ENCODE peak calls at places on chromosomes 1 and 21, in seven cellular contexts. M, B, V, U, N, F and I are unnamed samples.

GRCh38 chr1:159598196-159598595 is 10.6 kb downstream of the APCS start:
- DNase-seq in M (no peak), B (no peak), F (no peak), V (peak), N (peak), U (no peak), I (no peak)

GRCh38 chr1:10778640-10779039 is 17.8 kb downstream of the CASZ1 start:
- DNase-seq in B (no peak), N (no peak), F (no peak), V (no peak), U (no peak), M (no peak), I (no peak)

GRCh38 chr1:101004666-101005065 is 20.9 kb downstream of the DPH5 start:
- DNase-seq in V (peak), N (no peak), F (no peak), B (no peak), M (no peak), U (no peak), I (no peak)

GRCh38 chr1:228394571-228395394 is 11.9 kb downstream of the TRIM11 start:
- DNase-seq in N (no peak), V (no peak), U (no peak), B (no peak), M (no peak), F (no peak), I (no peak)

GRCh38 chr1:65395887-65396612 is 24.4 kb upstream of the LEPR start:
- DNase-seq in N (no peak), U (no peak), M (no peak), V (peak), B (no peak), F (no peak), I (peak)

GRCh38 chr1:109529895-109530456 is 9.7 kb upstream of the GPR61 start:
- DNase-seq in N (no peak), B (no peak), F (no peak), M (no peak), U (peak), V (no peak), I (no peak)

GRCh38 chr1:181482521-181483083 is 715 bp upstream of the CACNA1E start:
- DNase-seq in U (no peak), N (peak), M (peak), F (peak), V (no peak), B (peak), I (peak)

GRCh38 chr1:180188103-180188506 is 33.4 kb downstream of the QSOX1 start:
- DNase-seq in M (peak), V (peak), U (peak), B (peak), F (no peak), N (peak), I (peak)

GRCh38 chr1:192904438-192904895 is 95.6 kb downstream of the RGS2 start:
- DNase-seq in V (peak), N (peak), B (no peak), M (no peak), F (no peak), U (no peak), I (peak)

GRCh38 chr1:26998319-26999300 is 5.1 kb downstream of the TRNP1 start:
- DNase-seq in F (no peak), M (no peak), B (no peak), V (no peak), U (no peak), N (peak), I (no peak)

GRCh38 chr1:21911205-21912001 is 25.7 kb downstream of the HSPG2 start:
- DNase-seq in M (no peak), B (peak), V (peak), N (no peak), F (no peak), U (no peak), I (no peak)

GRCh38 chr1:51300270-51300669 is 30.1 kb downstream of the TTC39A start:
- DNase-seq in B (no peak), U (no peak), V (no peak), F (no peak), N (no peak), M (no peak), I (no peak)

GRCh38 chr21:36654796-36655325 is 44.1 kb upstream of the SIM2 start:
- DNase-seq in N (no peak), V (no peak), U (no peak), F (no peak), M (no peak), B (no peak), I (no peak)

GRCh38 chr1:27074175-27074780 is 61.6 kb upstream of the TENT5B start:
- DNase-seq in F (no peak), U (no peak), N (no peak), M (peak), B (no peak), V (no peak), I (no peak)

GRCh38 chr1:145997156-145998023 is 1.0 kb upstream of the TXNIP start:
- DNase-seq in M (peak), N (no peak), F (no peak), U (no peak), V (peak), B (no peak), I (peak)

GRCh38 chr1:80656011-80656627 is 1144.6 kb upstream of the ADGRL2 start:
- DNase-seq in V (no peak), N (peak), M (peak), U (no peak), F (no peak), B (peak), I (peak)

GRCh38 chr1:36871146-36871971 is 163.0 kb downstream of the GRIK3 start:
- DNase-seq in V (no peak), B (no peak), U (peak), M (no peak), N (no peak), F (no peak), I (no peak)

GRCh38 chr21:39065912-39066311 is 117.3 kb downstream of the PSMG1 start:
- DNase-seq in U (no peak), M (no peak), N (no peak), F (no peak), V (no peak), B (no peak), I (no peak)

GRCh38 chr1:179178965-179179364 is 50.5 kb downstream of the ABL2 start:
- DNase-seq in N (peak), F (no peak), B (no peak), U (no peak), V (peak), M (no peak), I (no peak)

GRCh38 chr21:14116080-14116481 is 94.7 kb downstream of the LIPI start:
- DNase-seq in V (no peak), U (no peak), N (no peak), F (no peak), M (no peak), B (no peak), I (peak)

GRCh38 chr1:235503333-235504121 is 725 bp downstream of the B3GALNT2 start:
- DNase-seq in N (peak), U (peak), F (peak), V (peak), B (peak), M (peak), I (peak)

DNA sequence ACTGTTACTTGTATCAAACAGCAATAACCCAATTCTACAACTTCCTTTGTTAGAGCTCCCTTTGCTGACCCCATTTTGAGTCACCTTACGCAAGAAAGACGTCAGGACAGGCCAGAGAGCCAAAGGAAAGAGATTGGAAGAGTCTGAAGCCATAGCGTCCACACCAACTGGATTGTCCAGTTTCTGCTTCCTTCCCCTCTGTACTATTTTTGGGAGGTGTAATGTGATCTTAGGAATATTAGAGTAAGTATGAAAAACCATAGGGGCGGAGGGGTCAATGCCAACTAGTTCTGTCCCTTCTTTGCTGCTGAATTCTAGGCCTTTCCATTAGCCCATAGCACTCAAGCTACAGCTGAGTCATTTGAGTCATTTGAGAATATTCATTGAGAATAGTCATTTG is 14.9 kb upstream of the NFIA start:
- DNase-seq in B (no peak), M (no peak), F (no peak), U (no peak), N (no peak), V (no peak), I (no peak)
- TF ChIP-seq CTCF in B (no peak), M (no peak), F (no peak), U (no peak), N (no peak), V (no peak), I (no peak)

DNA sequence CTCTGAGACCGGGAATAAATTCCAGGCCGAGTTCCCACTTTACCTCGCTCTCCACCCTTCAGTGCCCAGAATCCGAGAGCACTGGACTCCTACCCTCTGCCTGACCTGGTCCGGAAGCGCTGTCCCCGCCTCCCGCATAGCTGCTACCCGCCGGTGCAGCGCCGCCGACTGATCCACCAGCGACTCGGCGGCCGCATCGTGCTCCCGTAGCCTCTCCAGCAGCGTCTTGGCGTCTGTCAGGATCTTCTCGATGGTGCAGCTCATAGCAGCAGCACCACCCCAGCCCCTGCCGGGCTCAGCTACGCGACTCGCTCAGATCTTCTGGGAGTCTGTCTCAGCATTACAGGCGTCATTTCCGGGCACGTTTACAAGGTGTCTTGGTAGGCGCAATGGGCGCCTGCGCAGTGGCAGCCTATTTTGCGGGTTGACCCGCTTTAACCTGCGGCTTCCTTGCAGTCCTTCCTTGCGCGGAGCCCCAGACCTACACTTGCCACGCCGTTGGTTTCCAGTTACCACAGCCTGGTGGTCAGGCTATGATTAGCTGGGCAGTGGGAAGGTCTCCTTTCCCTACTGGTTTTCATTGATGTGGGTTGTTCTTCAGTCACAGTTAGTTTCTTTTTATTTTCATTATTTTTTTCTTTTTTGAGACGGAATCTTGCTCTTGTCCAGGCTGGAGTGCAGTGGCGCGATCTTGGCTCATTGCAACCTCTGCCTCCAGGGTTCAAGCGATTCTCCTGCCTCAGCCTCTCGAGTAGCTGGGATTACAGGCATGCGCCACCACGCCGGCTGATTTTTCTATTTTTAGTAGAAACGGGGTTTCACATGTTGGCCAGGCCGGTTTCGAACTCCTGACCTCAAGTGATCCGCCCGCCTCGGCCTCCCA is at the start of gene SIKE1:
- DNase-seq in F (peak), B (peak), V (peak), M (peak), U (peak), N (peak), I (peak)
- TF ChIP-seq CTCF in F (no peak), B (peak), V (no peak), M (no peak), U (no peak), N (no peak), I (no peak)

DNA sequence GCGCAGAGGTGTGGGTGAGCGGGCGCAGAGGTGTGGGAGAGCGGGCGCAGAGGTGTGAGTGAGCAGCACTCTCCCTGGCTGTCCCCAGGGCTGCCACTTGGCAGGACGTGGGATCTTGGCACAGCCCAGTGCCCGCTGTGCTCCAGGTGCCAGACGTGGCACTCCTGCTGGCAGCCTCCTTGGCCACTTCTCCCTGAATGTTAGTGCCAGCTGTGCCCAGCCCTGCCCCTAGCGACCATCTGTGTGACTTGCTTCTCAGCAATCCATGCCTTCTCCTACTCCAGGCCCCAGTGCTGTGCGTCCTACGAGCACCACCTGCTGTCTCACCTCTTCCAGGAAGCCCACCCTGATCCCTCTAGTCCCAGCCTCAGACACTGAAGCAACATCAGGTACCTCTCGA is 30.5 kb downstream of the KRTAP10-1 start:
- DNase-seq in V (no peak), N (peak), F (peak), B (no peak), M (peak), U (peak), I (peak)
- TF ChIP-seq CTCF in V (no peak), N (peak), F (peak), B (no peak), M (no peak), U (peak), I (peak)

GRCh38 chr1:23718482-23718881 is 24.8 kb upstream of the ELOA start:
- DNase-seq in V (no peak), N (peak), M (no peak), U (peak), F (no peak), B (peak), I (peak)
- TF ChIP-seq CTCF in V (peak), N (peak), M (peak), U (peak), F (peak), B (peak), I (peak)

GRCh38 chr1:87028576-87028975 is 114.1 kb downstream of the HS2ST1 start:
- DNase-seq in M (no peak), U (no peak), B (no peak), N (no peak), V (no peak), F (no peak), I (no peak)

GRCh38 chr1:87030740-87031400 is 116.4 kb downstream of the HS2ST1 start:
- DNase-seq in U (no peak), N (no peak), M (no peak), B (no peak), V (no peak), F (no peak), I (peak)

GRCh38 chr1:87024936-87025537 is 110.6 kb downstream of the HS2ST1 start:
- DNase-seq in N (peak), V (peak), U (no peak), B (peak), M (peak), F (no peak), I (peak)
- TF ChIP-seq CTCF in N (peak), V (peak), U (peak), B (peak), M (peak), F (no peak), I (peak)

DNA sequence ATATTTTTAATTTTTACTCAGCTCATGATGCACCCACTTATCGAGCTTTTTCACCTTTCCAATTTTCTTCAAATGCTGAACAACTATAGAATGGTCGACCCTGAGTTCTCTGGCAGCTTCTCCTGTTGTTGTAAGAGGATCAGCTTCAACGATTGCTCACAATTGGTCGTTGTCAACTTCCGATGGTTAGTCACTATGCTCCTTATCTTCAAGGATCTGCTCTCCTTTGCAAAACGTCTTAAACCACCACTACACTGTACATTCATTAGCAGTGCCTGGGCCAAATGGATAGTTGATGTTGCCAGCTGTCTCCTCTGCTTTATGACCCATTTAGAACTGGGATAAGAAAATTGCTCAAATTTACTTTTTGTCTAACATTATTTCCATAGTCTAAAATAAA is 385.9 kb upstream of the LYPLAL1 start:
- DNase-seq in N (no peak), V (peak), F (no peak), U (no peak), M (peak), B (no peak), I (no peak)
- TF ChIP-seq CTCF in N (no peak), V (no peak), F (no peak), U (no peak), M (no peak), B (no peak), I (no peak)

DNA sequence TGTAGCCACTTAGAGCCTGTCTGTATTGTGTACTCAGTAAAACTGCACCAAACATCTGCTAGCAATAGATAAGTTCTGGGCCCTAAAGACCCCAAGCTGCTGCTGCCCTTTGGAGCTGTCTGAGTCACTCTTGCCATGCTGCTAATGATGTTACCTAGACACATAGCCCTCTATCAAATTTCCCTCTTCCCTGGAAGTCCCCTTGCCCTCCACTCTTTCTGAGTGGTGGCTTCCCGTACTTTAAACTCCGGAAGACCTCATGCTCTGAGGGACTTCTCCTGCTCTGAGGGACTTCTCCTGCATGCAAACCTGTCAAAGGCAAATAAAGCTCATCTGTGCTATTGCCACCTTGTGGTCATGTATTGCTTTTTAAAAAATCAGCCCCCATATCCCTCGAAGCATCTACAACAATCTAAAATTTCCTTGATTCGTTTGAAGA is 34.0 kb downstream of the FH start:
- DNase-seq in N (peak), V (no peak), F (no peak), U (no peak), M (peak), B (no peak), I (peak)
- TF ChIP-seq CTCF in N (no peak), V (peak), F (peak), U (peak), M (peak), B (peak), I (peak)

GRCh38 chr21:34799092-34799491 is 130.3 kb downstream of the CLIC6 start:
- DNase-seq in N (no peak), M (no peak), U (no peak), B (no peak), V (no peak), F (no peak), I (no peak)

GRCh38 chr21:34800797-34801518 is 132.2 kb downstream of the CLIC6 start:
- DNase-seq in M (no peak), F (no peak), U (no peak), B (no peak), N (peak), V (peak), I (no peak)

GRCh38 chr21:34802180-34802899 is 133.5 kb downstream of the CLIC6 start:
- DNase-seq in N (no peak), F (no peak), M (no peak), B (no peak), V (no peak), U (no peak), I (no peak)

GRCh38 chr21:34803792-34804440 is 135.1 kb downstream of the CLIC6 start:
- DNase-seq in N (no peak), F (no peak), U (no peak), B (no peak), M (no peak), V (no peak), I (no peak)

GRCh38 chr21:34801519-34802132 is 132.8 kb downstream of the CLIC6 start:
- DNase-seq in U (no peak), F (no peak), N (no peak), B (no peak), M (peak), V (no peak), I (peak)
- TF ChIP-seq CTCF in U (peak), F (no peak), N (no peak), B (peak), M (no peak), V (peak), I (peak)

GRCh38 chr1:4830756-4831155 is 176.3 kb downstream of the AJAP1 start:
- DNase-seq in U (no peak), M (peak), V (no peak), F (no peak), N (no peak), B (no peak), I (no peak)

GRCh38 chr1:4820543-4820942 is 166.1 kb downstream of the AJAP1 start:
- DNase-seq in F (no peak), U (no peak), N (no peak), M (no peak), V (no peak), B (no peak), I (no peak)

DNA sequence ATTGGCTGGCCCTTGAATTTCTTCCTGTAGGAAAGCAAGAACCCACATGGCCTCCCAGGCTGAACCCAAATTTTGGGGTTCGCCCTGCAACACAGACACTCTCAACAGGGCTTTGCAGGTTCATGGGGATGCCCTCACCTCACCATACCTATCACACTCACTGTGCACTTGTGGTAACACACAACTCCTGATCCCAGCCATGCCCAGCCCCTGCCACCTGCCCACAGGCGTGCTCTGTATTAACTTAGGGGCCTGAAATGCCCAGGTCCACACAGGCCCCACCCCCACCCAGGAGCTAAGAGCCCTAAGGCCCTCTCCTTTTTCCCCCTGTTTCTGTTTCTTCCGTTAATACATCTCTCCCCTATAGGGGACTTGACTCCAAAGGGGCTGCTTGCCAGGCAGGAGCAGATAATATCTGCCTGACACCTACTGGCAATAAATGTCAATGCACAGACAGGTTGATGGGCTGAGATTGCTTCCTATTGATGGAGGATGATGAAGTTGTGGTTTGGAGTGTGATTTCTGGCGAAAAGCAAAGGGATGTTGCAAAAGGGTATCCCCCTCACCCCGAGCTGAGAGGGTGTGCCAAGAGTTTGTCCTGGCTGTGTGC is 171.5 kb downstream of the AJAP1 start:
- DNase-seq in F (no peak), M (peak), U (no peak), N (peak), B (peak), V (no peak), I (peak)
- TF ChIP-seq CTCF in F (peak), M (peak), U (peak), N (peak), B (peak), V (no peak), I (peak)

GRCh38 chr1:84668185-84668584 is 22.1 kb downstream of the SSX2IP start:
- DNase-seq in F (no peak), V (no peak), N (no peak), M (peak), B (no peak), U (no peak), I (peak)
- TF ChIP-seq CTCF in F (no peak), V (no peak), N (no peak), M (no peak), B (peak), U (peak), I (peak)